ENCODE peak calls at places on chromosomes 12 and 14, in six cellular contexts. D is CD8-positive, alpha-beta T cell; W is HCT116; Q is IMR-90; U is HFF-Myc; B is heart left ventricle. L is an unnamed sample.

GRCh38 chr12:50661300-50662120 is 102.4 kb upstream of the ATF1 start:
- DNase-seq in B (no peak), Q (no peak), D (no peak), U (no peak), W (no peak), L (no peak)

GRCh38 chr14:105193916-105194782 is 13.0 kb upstream of the NUDT14 start:
- DNase-seq in W (no peak), D (no peak), Q (peak), U (no peak), B (no peak), L (no peak)

GRCh38 chr12:123187637-123188036 is 36.7 kb upstream of the PITPNM2 start:
- DNase-seq in W (no peak), Q (no peak), B (no peak), U (no peak), D (no peak), L (no peak)

GRCh38 chr12:105860556-105861207 is 278.1 kb downstream of the NUAK1 start:
- DNase-seq in Q (no peak), D (no peak), W (no peak), U (no peak), B (no peak), L (no peak)

GRCh38 chr12:6915023-6915788 is 826 bp downstream of the ENO2 start:
- DNase-seq in Q (no peak), D (no peak), U (no peak), B (no peak), W (no peak), L (no peak)

GRCh38 chr14:73786632-73786941 is 65.0 kb upstream of the PTGR2 start:
- DNase-seq in W (no peak), Q (peak), B (peak), U (no peak), D (no peak), L (no peak)

GRCh38 chr14:101132051-101132541 is 228.6 kb upstream of the RTL1 start:
- DNase-seq in B (no peak), D (no peak), U (no peak), Q (no peak), W (no peak), L (no peak)

GRCh38 chr12:91432079-91432478 is 249.5 kb upstream of the DCN start:
- DNase-seq in U (no peak), D (no peak), Q (peak), W (no peak), B (no peak), L (no peak)

GRCh38 chr12:121145221-121145620 is 12.5 kb downstream of the P2RX7 start:
- DNase-seq in U (no peak), Q (peak), D (no peak), W (no peak), B (no peak), L (no peak)

GRCh38 chr14:58746261-58746660 is 108.5 kb downstream of the DACT1 start:
- DNase-seq in W (peak), D (no peak), B (no peak), U (no peak), Q (peak), L (peak)

GRCh38 chr14:61531741-61532505 is 163.4 kb upstream of the HIF1A start:
- DNase-seq in U (no peak), Q (peak), D (no peak), W (no peak), B (no peak), L (no peak)

GRCh38 chr12:130179191-130179590 is 16.9 kb downstream of the FZD10 start:
- DNase-seq in D (no peak), B (no peak), U (no peak), W (no peak), Q (no peak), L (no peak)
- TF ChIP-seq CTCF in D (no peak), B (no peak), U (no peak), W (no peak), Q (no peak), L (no peak)

GRCh38 chr12:62313727-62314380 is 53.6 kb downstream of the USP15 start:
- DNase-seq in B (no peak), U (no peak), Q (no peak), W (no peak), D (no peak), L (no peak)
- H3K4me3 ChIP-seq in B (peak), U (no peak), Q (no peak), W (no peak), D (no peak), L (no peak)

GRCh38 chr14:23259412-23259811 is 21.7 kb downstream of the RNF212B start:
- DNase-seq in U (no peak), D (no peak), B (no peak), W (no peak), Q (no peak), L (no peak)
- TF ChIP-seq CTCF in U (no peak), D (no peak), B (no peak), W (no peak), Q (no peak), L (no peak)

GRCh38 chr12:101919447-101919846 is 42.1 kb downstream of the DRAM1 start:
- DNase-seq in D (no peak), W (no peak), B (no peak), Q (peak), U (no peak), L (no peak)
- H3K4me3 ChIP-seq in D (no peak), W (no peak), B (no peak), Q (no peak), U (no peak), L (no peak)

DNA sequence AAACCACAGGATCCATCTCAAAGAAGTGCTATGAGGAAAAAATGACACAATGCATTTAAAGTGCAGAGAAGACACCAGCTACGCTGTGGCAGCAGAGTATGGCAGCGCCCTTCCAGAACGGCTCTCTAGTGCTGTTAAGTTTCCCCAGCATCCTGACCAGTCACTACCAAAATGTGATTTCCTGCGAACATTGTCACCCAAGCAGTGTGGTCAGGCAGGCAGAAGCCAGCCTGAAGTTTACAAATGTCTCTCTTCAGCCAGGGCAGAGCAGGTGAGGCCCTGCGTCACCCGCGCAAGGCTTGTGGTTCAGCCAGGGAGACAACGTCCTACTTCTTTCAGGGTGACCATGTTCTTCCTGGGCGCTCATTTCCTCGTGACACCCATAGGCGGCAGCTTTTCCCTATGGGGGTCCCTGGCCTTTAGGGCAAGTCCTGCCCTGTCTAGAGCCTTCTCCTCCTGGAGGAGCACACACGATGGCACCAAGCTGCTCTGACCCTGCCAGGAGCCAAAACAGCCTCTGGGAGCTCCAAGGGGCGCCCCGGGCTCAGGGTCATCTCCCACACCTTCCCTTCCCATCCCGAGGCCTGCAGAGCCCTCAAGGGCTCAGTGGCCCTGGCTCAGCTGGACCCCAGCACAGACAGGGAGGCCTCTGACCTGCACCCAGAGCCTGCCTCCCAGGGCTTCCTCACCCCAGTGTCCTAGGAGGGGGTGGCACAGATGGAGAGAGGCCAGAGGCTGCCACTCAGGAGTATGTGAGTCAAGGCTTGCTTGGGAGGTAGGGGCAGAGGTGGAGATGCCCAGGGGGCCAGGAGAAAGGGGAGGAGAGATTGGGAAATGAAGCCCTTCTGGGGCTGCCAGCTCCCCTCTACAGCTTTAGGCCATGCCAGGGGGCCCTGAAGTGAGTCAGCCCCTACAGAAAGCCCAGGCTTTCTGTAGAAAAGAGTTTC is 41.9 kb downstream of the PSMA6 start:
- DNase-seq in W (no peak), D (no peak), U (no peak), Q (no peak), B (no peak), L (no peak)
- TF ChIP-seq CTCF in W (no peak), D (no peak), U (no peak), Q (no peak), B (no peak), L (no peak)

GRCh38 chr12:49089831-49090773 is 4.5 kb downstream of the DHH start:
- DNase-seq in B (peak), W (no peak), Q (peak), U (no peak), D (no peak), L (peak)

GRCh38 chr12:49092086-49092815 is 2.4 kb downstream of the DHH start:
- DNase-seq in D (no peak), U (no peak), Q (peak), W (no peak), B (peak), L (no peak)

GRCh38 chr12:49091836-49092085 is 2.8 kb downstream of the DHH start:
- DNase-seq in Q (peak), W (no peak), B (no peak), D (no peak), U (no peak), L (peak)

GRCh38 chr12:49092816-49093406 is 1.7 kb downstream of the DHH start:
- DNase-seq in U (no peak), B (no peak), D (no peak), W (no peak), Q (no peak), L (no peak)

GRCh38 chr12:49091056-49091835 is 3.4 kb downstream of the DHH start:
- DNase-seq in Q (no peak), W (no peak), U (no peak), D (no peak), B (no peak), L (no peak)
- H3K4me3 ChIP-seq in Q (no peak), W (no peak), U (no peak), D (no peak), B (peak), L (no peak)

GRCh38 chr12:76871082-76871481 is 7.7 kb downstream of the CSRP2 start:
- DNase-seq in Q (no peak), U (no peak), D (no peak), B (no peak), W (no peak), L (no peak)
- TF ChIP-seq CTCF in Q (no peak), U (no peak), D (no peak), B (no peak), W (no peak), L (no peak)

DNA sequence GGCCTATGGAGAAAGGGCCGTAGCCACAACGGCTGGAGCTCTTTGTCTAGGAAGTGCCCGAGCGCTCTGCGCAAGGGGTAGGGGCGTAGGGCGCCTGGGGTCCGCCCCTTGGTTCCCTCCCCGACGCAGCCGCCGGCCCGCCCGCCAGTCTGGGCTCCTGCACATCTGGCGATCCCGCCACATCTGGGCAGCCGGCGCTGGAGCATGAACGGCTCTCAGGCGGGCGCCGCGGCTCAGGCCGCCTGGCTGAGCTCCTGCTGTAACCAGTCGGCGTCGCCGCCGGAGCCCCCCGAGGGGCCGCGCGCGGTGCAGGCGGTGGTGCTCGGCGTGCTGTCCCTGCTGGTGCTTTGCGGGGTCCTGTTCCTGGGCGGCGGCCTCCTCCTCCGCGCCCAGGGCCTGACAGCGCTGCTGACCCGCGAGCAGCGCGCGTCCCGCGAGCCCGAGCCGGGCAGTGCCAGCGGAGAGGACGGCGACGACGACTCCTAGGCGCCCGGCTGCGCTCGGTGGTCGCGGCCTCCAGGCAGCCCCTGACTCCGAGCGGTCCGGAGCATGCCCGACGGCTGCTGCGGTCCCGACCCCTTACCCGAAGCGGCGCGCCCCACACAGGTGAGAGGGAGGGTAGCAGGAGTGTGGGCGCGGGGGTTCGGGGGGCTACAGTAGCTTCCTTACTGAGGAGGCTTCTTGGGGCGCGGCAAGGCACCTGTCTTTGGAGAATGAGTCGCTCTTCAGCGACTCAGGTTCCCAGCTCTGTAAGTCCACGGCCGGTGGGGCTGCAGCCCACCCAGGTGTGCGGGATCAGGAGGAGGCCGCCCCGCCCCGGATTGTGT is at the start of gene SMIM41:
- DNase-seq in W (no peak), U (no peak), B (no peak), Q (no peak), D (no peak), L (no peak)
- H3K4me3 ChIP-seq in W (no peak), U (no peak), B (peak), Q (no peak), D (no peak), L (no peak)